ENCODE peak calls at places on chromosomes 7 and 10, in four cellular contexts. Q is CD4-positive, alpha-beta T cell; S is A172; Y is astrocyte of the spinal cord. G is an unnamed sample.

GRCh38 chr7:20083781-20084180 is 133.4 kb downstream of the MACC1 start:
- DNase-seq in Q (no peak), S (peak; percentile 11), Y (peak; percentile 35), G (peak; percentile 90)

GRCh38 chr7:6161463-6162330 is 110.7 kb downstream of the CYTH3 start:
- DNase-seq in Q (no peak), S (no peak), Y (no peak), G (no peak)

GRCh38 chr7:40482794-40483374 is 348.1 kb downstream of the SUGCT start:
- DNase-seq in Q (no peak), S (no peak), Y (no peak), G (no peak)

GRCh38 chr7:88015309-88015708 is 81.3 kb downstream of the ADAM22 start:
- DNase-seq in Q (no peak), S (no peak), Y (no peak), G (no peak)

GRCh38 chr10:86344714-86345161 is 21.9 kb downstream of the GRID1 start:
- DNase-seq in Q (no peak), S (peak; percentile 41), Y (no peak), G (no peak)

GRCh38 chr10:88792656-88793055 is 9.9 kb upstream of the LIPM start:
- DNase-seq in Q (no peak), S (peak; percentile 55), Y (peak; percentile 41), G (peak; percentile 77)

GRCh38 chr10:89355373-89355772 is 22.5 kb upstream of the IFIT1B start:
- DNase-seq in Q (no peak), S (peak; percentile 58), Y (peak; percentile 48), G (no peak)

GRCh38 chr7:72709909-72710308 is 118.1 kb downstream of the TYW1B start:
- DNase-seq in Q (no peak), S (no peak), Y (no peak), G (no peak)

GRCh38 chr10:70662362-70663220 is 9.7 kb upstream of the ADAMTS14 start:
- DNase-seq in Q (no peak), S (no peak), Y (no peak), G (no peak)

GRCh38 chr10:43843331-43844101 is 194.8 kb upstream of the ZNF32 start:
- DNase-seq in Q (no peak), S (no peak), Y (peak; percentile 48), G (no peak)

GRCh38 chr10:58017719-58018367 is 249.9 kb downstream of the IPMK start:
- DNase-seq in Q (no peak), S (peak; percentile 88), Y (peak; percentile 96), G (peak; percentile 12)

GRCh38 chr10:132016514-132016913 is 34.8 kb upstream of the BNIP3 start:
- DNase-seq in Q (no peak), S (no peak), Y (no peak), G (no peak)

GRCh38 chr7:133794490-133794889 is 332.6 kb upstream of the LRGUK start:
- DNase-seq in Q (no peak), S (no peak), Y (no peak), G (peak; percentile 31)

GRCh38 chr10:3955954-3956617 is 171.1 kb upstream of the KLF6 start:
- DNase-seq in Q (no peak), S (no peak), Y (no peak), G (no peak)

GRCh38 chr7:23205861-23206510 is 24.1 kb downstream of the NUP42 start:
- DNase-seq in Q (peak; percentile 7), S (no peak), Y (peak; percentile 20), G (peak; percentile 11)

GRCh38 chr10:817371-817770 is 114.1 kb downstream of the LARP4B start:
- DNase-seq in Q (no peak), S (no peak), Y (no peak), G (no peak)

GRCh38 chr7:139105037-139105382 is 4.5 kb downstream of the ZC3HAV1 start:
- DNase-seq in Q (no peak), S (no peak), Y (no peak), G (no peak)

GRCh38 chr10:36538945-36539586 is 586.3 kb upstream of the ANKRD30A start:
- DNase-seq in Q (no peak), S (peak; percentile 91), Y (peak; percentile 77), G (peak; percentile 51)

GRCh38 chr10:119575506-119575905 is 21.3 kb downstream of the TIAL1 start:
- DNase-seq in Q (peak; percentile 9), S (peak; percentile 69), Y (no peak), G (no peak)

GRCh38 chr10:124125305-124126116 is 32.1 kb upstream of the CHST15 start:
- DNase-seq in Q (no peak), S (peak; percentile 21), Y (no peak), G (peak; percentile 40)